ENCODE peak calls at places on chromosomes 12 and 14, in ten cellular contexts. L is ovary, Q is fibroblast of lung, W is Panc1, F is lung, O is left ventricle myocardium inferior, M is HepG2, U is tibial artery, C is GM23338, Z is mesenchymal stem cell. N is an unnamed sample.

GRCh38 chr12:12200363-12200762 is 66.5 kb downstream of the LRP6 start:
- DNase-seq in L (no peak), Q (no peak), W (no peak), F (no peak), O (no peak), M (no peak), U (no peak), C (no peak), Z (no peak), N (no peak)

GRCh38 chr14:67411820-67412421 is at the start of gene PLEK2:
- DNase-seq in L (no peak), Q (peak; percentile 20), W (no peak), F (peak; percentile 65), O (no peak), M (no peak), U (no peak), C (peak; percentile 65), Z (no peak), N (peak; percentile 80)

GRCh38 chr12:96258451-96258933 is 64.3 kb downstream of the ELK3 start:
- DNase-seq in L (peak; percentile 54), Q (peak; percentile 87), W (no peak), F (no peak), O (peak; percentile 61), M (no peak), U (peak; percentile 84), C (peak; percentile 41), Z (peak; percentile 69), N (no peak)

GRCh38 chr12:131067993-131068942 is 114.6 kb downstream of the ADGRD1 start:
- DNase-seq in L (no peak), Q (no peak), W (no peak), F (no peak), O (peak; percentile 12), M (no peak), U (peak; percentile 48), C (no peak), Z (no peak), N (no peak)

GRCh38 chr14:91153360-91153759 is 39.5 kb downstream of the DGLUCY start:
- DNase-seq in L (no peak), Q (no peak), W (no peak), F (no peak), O (no peak), M (no peak), U (no peak), C (no peak), Z (peak; percentile 15), N (no peak)

GRCh38 chr12:124861898-124862676 is 1.6 kb downstream of the SCARB1 start:
- DNase-seq in L (no peak), Q (no peak), W (no peak), F (no peak), O (no peak), M (no peak), U (no peak), C (no peak), Z (no peak), N (no peak)

GRCh38 chr12:510071-510825 is 50.5 kb downstream of the B4GALNT3 start:
- DNase-seq in L (no peak), Q (no peak), W (no peak), F (peak; percentile 79), O (no peak), M (no peak), U (no peak), C (peak; percentile 58), Z (no peak), N (peak; percentile 66)

GRCh38 chr12:53056296-53056695 is 6.4 kb downstream of the TNS2 start:
- DNase-seq in L (peak; percentile 25), Q (no peak), W (no peak), F (no peak), O (no peak), M (no peak), U (no peak), C (no peak), Z (no peak), N (no peak)

GRCh38 chr12:62868820-62869219 is 66.1 kb downstream of the PPM1H start:
- DNase-seq in L (no peak), Q (no peak), W (no peak), F (no peak), O (no peak), M (no peak), U (no peak), C (no peak), Z (no peak), N (no peak)

GRCh38 chr14:90383731-90384542 is 12.9 kb upstream of the CALM1 start:
- DNase-seq in L (peak; percentile 72), Q (peak; percentile 62), W (no peak), F (peak; percentile 55), O (peak; percentile 65), M (peak; percentile 13), U (peak; percentile 81), C (peak; percentile 66), Z (peak; percentile 72), N (peak; percentile 71)

GRCh38 chr12:46209914-46210834 is 58.7 kb downstream of the SLC38A1 start:
- DNase-seq in L (no peak), Q (no peak), W (no peak), F (peak; percentile 69), O (peak; percentile 41), M (peak; percentile 11), U (no peak), C (peak; percentile 45), Z (no peak), N (peak; percentile 63)

GRCh38 chr14:50954811-50955372 is 10.6 kb upstream of the PYGL start:
- DNase-seq in L (no peak), Q (peak; percentile 77), W (peak; percentile 45), F (no peak), O (no peak), M (peak; percentile 33), U (no peak), C (peak; percentile 52), Z (peak; percentile 67), N (no peak)

GRCh38 chr12:57693659-57694458 is at the start of gene OS9:
- DNase-seq in L (peak; percentile 98), Q (peak; percentile 100), W (peak; percentile 100), F (peak; percentile 99), O (peak; percentile 94), M (peak; percentile 100), U (peak; percentile 99), C (peak; percentile 100), Z (peak; percentile 100), N (peak; percentile 95)

GRCh38 chr14:69657961-69658360 is 46.6 kb downstream of the SUSD6 start:
- DNase-seq in L (no peak), Q (peak; percentile 39), W (no peak), F (peak; percentile 61), O (no peak), M (peak; percentile 63), U (no peak), C (peak; percentile 56), Z (no peak), N (peak; percentile 84)

GRCh38 chr14:104130974-104131651 is 7.3 kb upstream of the KIF26A start:
- DNase-seq in L (no peak), Q (peak; percentile 7), W (no peak), F (peak; percentile 62), O (peak; percentile 66), M (peak; percentile 23), U (peak; percentile 51), C (peak; percentile 69), Z (peak; percentile 18), N (peak; percentile 82)

GRCh38 chr12:101954681-101955080 is 77.3 kb downstream of the DRAM1 start:
- DNase-seq in L (no peak), Q (no peak), W (no peak), F (no peak), O (no peak), M (no peak), U (no peak), C (no peak), Z (no peak), N (no peak)

DNA sequence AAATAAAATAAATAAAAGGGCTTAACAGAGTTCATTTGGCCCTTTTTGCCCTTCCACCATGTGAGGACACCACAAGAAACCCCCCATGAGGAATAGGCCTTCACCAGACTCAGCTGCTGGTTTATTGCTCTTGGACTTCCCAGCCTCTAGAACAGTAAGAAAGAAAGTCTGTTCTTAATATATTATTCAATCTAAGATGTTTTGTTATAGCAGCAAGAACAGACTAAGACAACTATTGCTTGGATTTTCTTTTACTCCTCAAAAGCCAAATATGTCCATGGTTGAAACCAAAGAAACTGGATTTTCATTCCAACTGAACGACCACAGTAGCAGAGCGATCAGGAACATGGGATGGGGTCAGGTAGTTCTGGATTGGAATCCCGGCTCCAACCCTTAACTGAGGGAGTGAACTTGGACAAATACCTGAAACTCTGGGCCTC is 157.2 kb upstream of the EEA1 start:
- DNase-seq in L (no peak), Q (no peak), W (no peak), F (no peak), O (no peak), M (no peak), U (no peak), C (no peak), Z (no peak), N (no peak)
- H3K27ac ChIP-seq in L (no peak overlapping the region), Q (no peak overlapping the region), W (peak overlapping the region; percentile 58), F (no peak overlapping the region), O (no peak overlapping the region), M (peak overlapping the region; percentile 71), U (no peak overlapping the region), C (no peak overlapping the region), Z (no peak overlapping the region), N (no peak overlapping the region)

GRCh38 chr12:5846950-5847349 is 98.1 kb downstream of the ANO2 start:
- DNase-seq in L (no peak), Q (no peak), W (no peak), F (no peak), O (no peak), M (no peak), U (no peak), C (no peak), Z (no peak), N (no peak)
- H3K27ac ChIP-seq in L (no peak overlapping the region), Q (no peak overlapping the region), W (no peak overlapping the region), F (no peak overlapping the region), O (no peak overlapping the region), M (no peak overlapping the region), U (no peak overlapping the region), C (no peak overlapping the region), Z (no peak overlapping the region), N (no peak overlapping the region)

GRCh38 chr12:25904442-25904841 is 54.0 kb upstream of the RASSF8 start:
- DNase-seq in L (no peak), Q (peak; percentile 6), W (no peak), F (no peak), O (no peak), M (no peak), U (no peak), C (no peak), Z (peak; percentile 18), N (no peak)
- H3K27ac ChIP-seq in L (no peak overlapping the region), Q (no peak overlapping the region), W (no peak overlapping the region), F (no peak overlapping the region), O (no peak overlapping the region), M (no peak overlapping the region), U (no peak overlapping the region), C (no peak overlapping the region), Z (no peak overlapping the region), N (no peak overlapping the region)

DNA sequence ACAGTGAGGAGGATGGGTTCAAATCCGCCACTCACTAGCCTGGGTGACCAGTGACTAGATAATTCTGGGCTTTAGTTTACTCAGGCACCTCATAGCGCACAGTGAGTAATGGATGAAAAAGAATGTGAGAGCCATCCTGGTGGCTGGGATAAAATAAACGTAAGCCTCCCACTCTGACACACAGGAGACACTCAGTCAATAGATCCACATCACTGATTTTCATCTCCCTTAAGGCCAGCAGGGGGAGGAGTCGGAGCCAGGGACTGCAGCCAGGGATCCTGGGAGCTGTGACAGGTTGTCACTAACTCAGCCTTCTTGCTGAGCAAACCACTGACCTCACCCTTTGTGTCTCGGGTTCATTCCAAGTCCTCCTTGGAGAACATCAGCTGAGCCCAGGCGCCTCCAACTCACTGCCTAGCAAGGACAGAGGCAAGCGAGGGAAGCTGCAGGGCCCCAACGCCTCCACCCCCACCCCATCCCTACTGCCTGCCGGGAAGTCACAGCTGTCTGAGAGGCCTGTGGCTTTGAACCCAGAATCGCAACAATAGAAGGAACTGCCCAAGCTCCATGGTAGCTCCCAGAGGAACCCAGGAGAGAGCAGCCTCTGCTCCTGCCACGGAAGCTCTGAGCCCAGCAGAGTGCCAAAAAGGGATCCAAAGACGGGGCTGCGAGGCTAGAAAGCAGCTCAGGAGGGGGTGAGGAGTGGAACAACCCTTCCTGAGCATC is 30.7 kb downstream of the PXN start:
- DNase-seq in L (peak; percentile 54), Q (peak; percentile 99), W (peak; percentile 90), F (peak; percentile 79), O (peak; percentile 86), M (peak; percentile 85), U (peak; percentile 96), C (peak; percentile 78), Z (peak; percentile 99), N (peak; percentile 73)
- H3K27ac ChIP-seq in L (no peak overlapping the region), Q (peak overlapping the region; percentile 89), W (peak overlapping the region; percentile 100), F (peak overlapping the region; percentile 92), O (peak overlapping the region; percentile 96), M (no peak overlapping the region), U (peak overlapping the region; percentile 73), C (peak overlapping the region; percentile 90), Z (peak overlapping the region; percentile 99), N (peak overlapping the region; percentile 91)

N was measured in stomach.